ENCODE peak calls at places on chromosomes 11 and 22, in five cellular contexts. M is Calu3, G is type B pancreatic cell, E is fibroblast of pulmonary artery, R is astrocyte of the spinal cord. K is an unnamed sample.

GRCh38 chr11:93849751-93850584 is 450 bp downstream of the VSTM5 start:
- DNase-seq in R (peak), G (no peak), M (peak), E (peak), K (no peak)

GRCh38 chr11:36055356-36055755 is 111.5 kb downstream of the LDLRAD3 start:
- DNase-seq in E (no peak), R (no peak), M (no peak), G (no peak), K (no peak)

GRCh38 chr11:61950035-61950547 is at the start of gene BEST1:
- DNase-seq in G (no peak), M (no peak), R (no peak), E (no peak), K (no peak)

GRCh38 chr11:105201166-105201565 is 61.6 kb upstream of the CARD18 start:
- DNase-seq in E (no peak), R (no peak), M (no peak), G (no peak), K (no peak)

GRCh38 chr11:74388678-74389327 is 9.4 kb downstream of the PGM2L1 start:
- DNase-seq in G (no peak), M (peak), E (peak), R (peak), K (peak)

GRCh38 chr11:85042368-85042767 is 584.8 kb downstream of the DLG2 start:
- DNase-seq in E (no peak), R (no peak), G (no peak), M (no peak), K (no peak)

GRCh38 chr11:110130642-110131238 is 37.5 kb downstream of the ZC3H12C start:
- DNase-seq in R (peak), E (peak), M (no peak), G (no peak), K (no peak)

GRCh38 chr22:49871482-49871881 is 17.8 kb downstream of the ZBED4 start:
- DNase-seq in M (no peak), E (no peak), R (no peak), G (no peak), K (no peak)

GRCh38 chr11:106961048-106961447 is 57.2 kb downstream of the GUCY1A2 start:
- DNase-seq in M (no peak), R (no peak), G (no peak), E (peak), K (no peak)

GRCh38 chr11:108511851-108512474 is 13.8 kb upstream of the POGLUT3 start:
- DNase-seq in G (no peak), R (peak), M (no peak), E (peak), K (peak)

GRCh38 chr11:70104419-70104818 is 26.3 kb downstream of the ANO1 start:
- DNase-seq in M (no peak), G (no peak), E (no peak), R (no peak), K (no peak)

GRCh38 chr11:26741036-26741435 is 19.2 kb upstream of the SLC5A12 start:
- DNase-seq in M (no peak), G (no peak), R (peak), E (peak), K (peak)

GRCh38 chr11:121757480-121758125 is 304.8 kb upstream of the SORL1-AS1 start:
- DNase-seq in M (no peak), G (no peak), R (peak), E (no peak), K (no peak)

GRCh38 chr22:48944756-48945620 is 882.7 kb downstream of the BRD1 start:
- DNase-seq in G (peak), M (no peak), E (no peak), R (no peak), K (no peak)

GRCh38 chr11:123822022-123822421 is 15.9 kb upstream of the OR6M1 start:
- DNase-seq in R (no peak), G (no peak), E (peak), M (peak), K (no peak)

GRCh38 chr11:84612645-84613044 is 1014.5 kb downstream of the DLG2 start:
- DNase-seq in E (no peak), R (no peak), M (no peak), G (no peak), K (no peak)

GRCh38 chr22:42948205-42948804 is 66.6 kb downstream of the PACSIN2 start:
- DNase-seq in G (no peak), R (no peak), E (no peak), M (no peak), K (no peak)

DNA sequence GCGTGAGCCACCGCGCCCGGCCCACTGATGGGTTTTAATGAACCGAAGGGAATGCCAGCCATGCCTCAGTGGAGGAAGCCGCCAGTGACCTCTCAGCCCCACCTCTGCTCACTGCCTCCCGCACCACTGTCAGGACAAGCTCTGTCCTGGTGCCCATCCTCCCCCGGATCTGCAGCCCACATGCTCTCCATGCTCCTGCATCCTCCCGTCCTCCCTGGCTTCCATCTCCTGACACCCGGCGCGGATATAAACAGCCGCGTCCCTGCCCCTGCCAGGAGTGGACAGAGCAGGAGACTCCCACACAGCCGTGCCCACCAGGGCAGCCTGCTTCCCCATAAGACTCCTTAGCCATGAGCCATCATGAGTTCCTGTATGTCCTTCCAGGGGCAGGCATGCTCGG is 26.9 kb downstream of the MACROD1 start:
- DNase-seq in R (no peak), E (no peak), G (no peak), M (no peak), K (no peak)
- TF ChIP-seq CTCF in R (no peak), E (no peak), G (no peak), M (no peak), K (no peak)

GRCh38 chr11:126158054-126158791 is 53.2 kb downstream of the RPUSD4 start:
- DNase-seq in M (no peak), G (no peak), R (no peak), E (no peak), K (no peak)
- TF ChIP-seq CTCF in M (no peak), G (no peak), R (no peak), E (no peak), K (no peak)

GRCh38 chr11:59262419-59262818 is 49.7 kb upstream of the MPEG1 start:
- DNase-seq in E (no peak), R (no peak), M (no peak), G (no peak), K (no peak)

GRCh38 chr11:59264736-59265135 is 52.0 kb upstream of the MPEG1 start:
- DNase-seq in E (no peak), M (no peak), G (no peak), R (no peak), K (no peak)

GRCh38 chr11:59265735-59266134 is 53.0 kb upstream of the MPEG1 start:
- DNase-seq in R (no peak), E (no peak), M (no peak), G (no peak), K (no peak)

GRCh38 chr11:59261150-59261549 is 48.4 kb upstream of the MPEG1 start:
- DNase-seq in R (no peak), G (no peak), M (no peak), E (no peak), K (no peak)

DNA sequence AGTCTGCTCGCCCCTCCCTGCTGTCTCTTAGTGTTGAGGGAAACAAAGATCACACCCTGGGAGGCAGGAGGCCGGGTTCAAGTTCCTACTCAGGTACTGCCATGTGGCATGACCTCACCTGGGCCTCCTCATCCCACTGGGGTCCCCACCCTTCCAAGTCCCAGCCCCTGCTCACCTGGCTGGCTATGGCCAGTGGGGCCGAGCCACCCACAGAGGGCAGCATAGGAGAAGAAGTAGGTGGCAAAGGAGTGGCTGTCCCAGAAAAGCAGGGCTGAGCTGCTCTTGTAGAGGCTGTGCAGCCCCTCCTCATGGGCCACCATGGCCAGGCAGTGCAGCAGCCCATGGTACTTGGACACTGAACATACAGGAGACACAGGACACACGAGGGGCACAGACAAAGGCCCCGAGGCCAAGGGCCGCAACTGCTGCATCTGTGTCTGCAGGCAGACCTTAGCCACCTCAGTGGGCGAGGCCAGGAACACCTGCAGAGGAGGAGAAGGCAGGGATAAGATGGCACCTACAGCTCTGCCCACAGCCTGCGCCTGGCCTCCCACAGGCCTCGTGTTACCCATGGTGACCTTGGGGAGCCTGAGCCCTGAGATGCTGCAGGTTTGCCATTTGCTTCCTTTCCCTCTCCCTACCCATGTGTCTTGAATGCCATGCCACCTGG is 50.6 kb upstream of the MPEG1 start:
- DNase-seq in R (no peak), M (peak), E (no peak), G (no peak), K (no peak)
- TF ChIP-seq CTCF in R (no peak), M (peak), E (no peak), G (no peak), K (no peak)

GRCh38 chr22:41501209-41501608 is 32.3 kb downstream of the ACO2 start:
- DNase-seq in R (no peak), E (no peak), M (no peak), G (no peak), K (no peak)
- TF ChIP-seq CTCF in R (peak), E (peak), M (peak), G (peak), K (peak)

K was measured in HFFc6.